ENCODE peak calls at places on chromosome 15, in four cellular contexts. One of them, this sample, is unnamed.

GRCh38 chr15:56948766-56949105 is 30.3 kb downstream of the TCF12 start:
- DNase-seq in SJSA1: no peak
- DNase-seq in activated CD4-positive, alpha-beta T cell treated with anti-CD3 and anti-CD28 coated beads, Interleukin-2, amount 50 U/mL, for 24 hours: no peak
- DNase-seq in Calu3: no peak
- DNase-seq in this sample: no peak

GRCh38 chr15:40743921-40744809 is 10.9 kb downstream of the RMDN3 start:
- DNase-seq in Calu3: no peak
- DNase-seq in SJSA1: no peak
- DNase-seq in activated CD4-positive, alpha-beta T cell treated with anti-CD3 and anti-CD28 coated beads, Interleukin-2, amount 50 U/mL, for 24 hours: peak
- DNase-seq in this sample: no peak

GRCh38 chr15:57923750-57924149 is 141.8 kb downstream of the ALDH1A2 start:
- DNase-seq in activated CD4-positive, alpha-beta T cell treated with anti-CD3 and anti-CD28 coated beads, Interleukin-2, amount 50 U/mL, for 24 hours: no peak
- DNase-seq in SJSA1: no peak
- DNase-seq in Calu3: no peak
- DNase-seq in this sample: no peak

GRCh38 chr15:101092186-101092866 is 159.5 kb downstream of the CHSY1 start:
- DNase-seq in Calu3: no peak
- DNase-seq in activated CD4-positive, alpha-beta T cell treated with anti-CD3 and anti-CD28 coated beads, Interleukin-2, amount 50 U/mL, for 24 hours: no peak
- DNase-seq in SJSA1: no peak
- DNase-seq in this sample: no peak

GRCh38 chr15:49621327-49622210 is 721 bp downstream of the DTWD1 start:
- DNase-seq in activated CD4-positive, alpha-beta T cell treated with anti-CD3 and anti-CD28 coated beads, Interleukin-2, amount 50 U/mL, for 24 hours: no peak
- DNase-seq in SJSA1: no peak
- DNase-seq in Calu3: no peak
- DNase-seq in this sample: peak

GRCh38 chr15:48493084-48493762 is 152.3 kb downstream of the FBN1 start:
- DNase-seq in Calu3: no peak
- DNase-seq in SJSA1: peak
- DNase-seq in activated CD4-positive, alpha-beta T cell treated with anti-CD3 and anti-CD28 coated beads, Interleukin-2, amount 50 U/mL, for 24 hours: no peak
- DNase-seq in this sample: no peak

GRCh38 chr15:67931861-67932260 is 92.0 kb upstream of the RNU6-1 start:
- DNase-seq in activated CD4-positive, alpha-beta T cell treated with anti-CD3 and anti-CD28 coated beads, Interleukin-2, amount 50 U/mL, for 24 hours: no peak
- DNase-seq in SJSA1: no peak
- DNase-seq in Calu3: no peak
- DNase-seq in this sample: no peak

GRCh38 chr15:92385096-92385495 is 8.6 kb upstream of the ST8SIA2 start:
- DNase-seq in SJSA1: no peak
- DNase-seq in Calu3: no peak
- DNase-seq in activated CD4-positive, alpha-beta T cell treated with anti-CD3 and anti-CD28 coated beads, Interleukin-2, amount 50 U/mL, for 24 hours: no peak
- DNase-seq in this sample: no peak

GRCh38 chr15:33742807-33743206 is 225.5 kb upstream of the CHRM5 start:
- DNase-seq in activated CD4-positive, alpha-beta T cell treated with anti-CD3 and anti-CD28 coated beads, Interleukin-2, amount 50 U/mL, for 24 hours: no peak
- DNase-seq in SJSA1: no peak
- DNase-seq in Calu3: no peak
- DNase-seq in this sample: no peak

GRCh38 chr15:95563634-95564033 is 766.9 kb upstream of the NR2F2 start:
- DNase-seq in activated CD4-positive, alpha-beta T cell treated with anti-CD3 and anti-CD28 coated beads, Interleukin-2, amount 50 U/mL, for 24 hours: no peak
- DNase-seq in SJSA1: no peak
- DNase-seq in Calu3: peak
- DNase-seq in this sample: no peak

GRCh38 chr15:60480888-60481287 is 1.9 kb upstream of the ICE2 start:
- DNase-seq in Calu3: no peak
- DNase-seq in SJSA1: no peak
- DNase-seq in activated CD4-positive, alpha-beta T cell treated with anti-CD3 and anti-CD28 coated beads, Interleukin-2, amount 50 U/mL, for 24 hours: no peak
- DNase-seq in this sample: no peak

GRCh38 chr15:72809329-72809728 is 25.8 kb upstream of the ADPGK start:
- DNase-seq in Calu3: no peak
- DNase-seq in activated CD4-positive, alpha-beta T cell treated with anti-CD3 and anti-CD28 coated beads, Interleukin-2, amount 50 U/mL, for 24 hours: no peak
- DNase-seq in SJSA1: no peak
- DNase-seq in this sample: no peak

GRCh38 chr15:92091155-92091734 is 237.7 kb downstream of the SLCO3A1 start:
- DNase-seq in SJSA1: peak
- DNase-seq in Calu3: peak
- DNase-seq in activated CD4-positive, alpha-beta T cell treated with anti-CD3 and anti-CD28 coated beads, Interleukin-2, amount 50 U/mL, for 24 hours: no peak
- DNase-seq in this sample: no peak

GRCh38 chr15:47750030-47750739 is 32.9 kb downstream of the SEMA6D start:
- DNase-seq in Calu3: no peak
- DNase-seq in SJSA1: peak
- DNase-seq in activated CD4-positive, alpha-beta T cell treated with anti-CD3 and anti-CD28 coated beads, Interleukin-2, amount 50 U/mL, for 24 hours: no peak
- DNase-seq in this sample: no peak

GRCh38 chr15:23497710-23498111 is 50.7 kb upstream of the GOLGA6L2 start:
- DNase-seq in activated CD4-positive, alpha-beta T cell treated with anti-CD3 and anti-CD28 coated beads, Interleukin-2, amount 50 U/mL, for 24 hours: no peak
- DNase-seq in Calu3: no peak
- DNase-seq in SJSA1: no peak
- DNase-seq in this sample: peak

GRCh38 chr15:70014860-70015490 is 82.7 kb downstream of the TLE3 start:
- DNase-seq in activated CD4-positive, alpha-beta T cell treated with anti-CD3 and anti-CD28 coated beads, Interleukin-2, amount 50 U/mL, for 24 hours: no peak
- DNase-seq in SJSA1: no peak
- DNase-seq in Calu3: no peak
- DNase-seq in this sample: no peak

GRCh38 chr15:40959331-40960141 is 6.3 kb downstream of the CHAC1 start:
- DNase-seq in activated CD4-positive, alpha-beta T cell treated with anti-CD3 and anti-CD28 coated beads, Interleukin-2, amount 50 U/mL, for 24 hours: no peak
- DNase-seq in SJSA1: no peak
- DNase-seq in Calu3: no peak
- DNase-seq in this sample: no peak

GRCh38 chr15:73716417-73716816 is 32.2 kb downstream of the CD276 start:
- DNase-seq in Calu3: no peak
- DNase-seq in SJSA1: no peak
- DNase-seq in activated CD4-positive, alpha-beta T cell treated with anti-CD3 and anti-CD28 coated beads, Interleukin-2, amount 50 U/mL, for 24 hours: no peak
- DNase-seq in this sample: no peak

GRCh38 chr15:40300771-40301170 is 7.0 kb downstream of the PLCB2 start:
- DNase-seq in SJSA1: no peak
- DNase-seq in activated CD4-positive, alpha-beta T cell treated with anti-CD3 and anti-CD28 coated beads, Interleukin-2, amount 50 U/mL, for 24 hours: no peak
- DNase-seq in Calu3: no peak
- DNase-seq in this sample: no peak

GRCh38 chr15:90595760-90596155 is 66.0 kb downstream of the CRTC3 start:
- DNase-seq in activated CD4-positive, alpha-beta T cell treated with anti-CD3 and anti-CD28 coated beads, Interleukin-2, amount 50 U/mL, for 24 hours: no peak
- DNase-seq in Calu3: no peak
- DNase-seq in SJSA1: no peak
- DNase-seq in this sample: no peak

GRCh38 chr15:73982251-73982962 is 9.7 kb downstream of the STOML1 start:
- DNase-seq in SJSA1: peak
- DNase-seq in Calu3: peak
- DNase-seq in activated CD4-positive, alpha-beta T cell treated with anti-CD3 and anti-CD28 coated beads, Interleukin-2, amount 50 U/mL, for 24 hours: no peak
- DNase-seq in this sample: no peak

GRCh38 chr15:45180201-45180600 is 7.6 kb downstream of the SHF start:
- DNase-seq in Calu3: peak
- DNase-seq in activated CD4-positive, alpha-beta T cell treated with anti-CD3 and anti-CD28 coated beads, Interleukin-2, amount 50 U/mL, for 24 hours: no peak
- DNase-seq in SJSA1: peak
- DNase-seq in this sample: no peak